ENCODE peak calls at places on chromosomes 13 and 19, in nine cellular contexts. Z is kidney; T is activated CD8-positive, alpha-beta memory T cell treated with anti-CD3 and anti-CD28 coated beads for 4 hours; Y is AG09309; D is iris pigment epithelial cell; S is non-pigmented ciliary epithelial cell; P is stimulated activated CD4-positive, alpha-beta T cell treated with anti-CD3 and anti-CD28 coated beads, TNF-alpha, amount 100 ng/mL, for 24 hours; B is activated naive CD8-positive, alpha-beta T cell treated with anti-CD3 and anti-CD28 coated beads for 36 hours; R is memory B cell. C is an unnamed sample.

GRCh38 chr19:13817615-13818371 is 22.6 kb downstream of the ZSWIM4 start:
- DNase-seq in T (no peak), R (no peak), B (peak), D (no peak), P (no peak), S (no peak), Z (no peak), Y (no peak), C (no peak)

GRCh38 chr13:36850790-36851438 is 31.9 kb downstream of the RFXAP start:
- DNase-seq in S (no peak), P (no peak), T (no peak), R (no peak), D (no peak), Z (no peak), B (no peak), Y (no peak), C (no peak)

GRCh38 chr13:33251131-33251629 is 34.4 kb downstream of the STARD13 start:
- DNase-seq in Y (peak), R (no peak), P (no peak), B (no peak), S (peak), T (no peak), D (peak), Z (no peak), C (no peak)

GRCh38 chr19:7928334-7928706 is 2.4 kb upstream of the CTXN1 start:
- DNase-seq in Z (peak), R (no peak), Y (no peak), P (no peak), D (no peak), S (no peak), T (no peak), B (no peak), C (no peak)

GRCh38 chr13:113584870-113585671 is 518 bp downstream of the TFDP1 start:
- DNase-seq in D (no peak), R (peak), T (no peak), Z (peak), Y (no peak), P (no peak), S (no peak), B (peak), C (no peak)

GRCh38 chr19:45782162-45782623 is at the start of gene DMPK:
- DNase-seq in T (no peak), R (no peak), S (no peak), D (no peak), Z (peak), Y (no peak), B (no peak), P (no peak), C (no peak)

GRCh38 chr13:75789451-75790197 is 153.5 kb downstream of the LMO7 start:
- DNase-seq in D (peak), S (no peak), B (no peak), R (no peak), P (no peak), Y (no peak), Z (no peak), T (no peak), C (no peak)

GRCh38 chr19:49543032-49543431 is 15.2 kb downstream of the RCN3 start:
- DNase-seq in D (no peak), Y (no peak), Z (no peak), P (no peak), B (no peak), S (no peak), R (no peak), T (no peak), C (no peak)

GRCh38 chr13:40618581-40619478 is 47.6 kb downstream of the FOXO1 start:
- DNase-seq in S (no peak), P (no peak), B (no peak), R (no peak), D (peak), Z (no peak), T (no peak), Y (no peak), C (no peak)

GRCh38 chr19:4391701-4392543 is 8.4 kb downstream of the SH3GL1 start:
- DNase-seq in Z (peak), P (no peak), S (no peak), T (no peak), R (no peak), Y (no peak), B (no peak), D (peak), C (no peak)

GRCh38 chr19:38952395-38953165 is 21.8 kb downstream of the MRPS12 start:
- DNase-seq in T (no peak), D (peak), Z (peak), Y (no peak), R (peak), P (no peak), S (no peak), B (no peak), C (peak)